ENCODE peak calls at places on chromosomes 4 and X, in ten cellular contexts. C is IMR-90; L is HT1080; N is activated CD8-positive, alpha-beta T cell treated with anti-CD3 and anti-CD28 coated beads for 36 hours; S is vagina; W is islet precursor cell; D is stimulated activated CD8-positive, alpha-beta memory T cell treated with anti-CD3 and anti-CD28 coated beads, Interleukin-4, amount 100 ng/mL, for 24 hours; E is myocyte; B is Ammon's horn; O is NCI-H2171 treated with DMSO at 0.1 percent for 48 hours. P is an unnamed sample.

GRCh38 chr4:6172093-6172926 is 28.0 kb downstream of the JAKMIP1 start:
- DNase-seq in B (no peak), W (no peak), S (no peak), L (no peak), D (no peak), C (no peak), E (peak), N (no peak), O (no peak), P (no peak)

GRCh38 chr4:11529625-11530201 is 101.0 kb upstream of the HS3ST1 start:
- DNase-seq in O (no peak), C (peak), D (no peak), S (no peak), B (peak), E (no peak), N (no peak), L (peak), W (no peak), P (no peak)

GRCh38 chrX:156001001-156001666 is 3.6 kb downstream of the IL9R start:
- DNase-seq in L (no peak), B (no peak), W (peak), S (peak), E (no peak), C (no peak), N (no peak), D (no peak), O (no peak), P (no peak)

GRCh38 chr4:54073481-54073880 is 9.1 kb upstream of the CHIC2 start:
- DNase-seq in E (no peak), L (peak), W (no peak), B (no peak), C (peak), O (no peak), S (no peak), D (no peak), N (no peak), P (no peak)

GRCh38 chr4:76194325-76194724 is 19.3 kb downstream of the SCARB2 start:
- DNase-seq in S (no peak), N (no peak), W (no peak), D (no peak), E (no peak), O (no peak), B (no peak), L (peak), C (peak), P (no peak)

GRCh38 chr4:52019941-52020657 is at the start of gene LRRC66:
- DNase-seq in W (no peak), L (no peak), D (no peak), O (no peak), B (no peak), C (no peak), E (no peak), S (no peak), N (no peak), P (no peak)

GRCh38 chr4:146978641-146979040 is 33.0 kb upstream of the TTC29 start:
- DNase-seq in L (peak), B (no peak), C (no peak), D (no peak), O (no peak), N (no peak), S (no peak), E (no peak), W (no peak), P (no peak)

GRCh38 chrX:23901805-23902204 is 5.9 kb downstream of the APOO start:
- DNase-seq in L (peak), B (peak), W (peak), O (peak), S (no peak), E (peak), C (peak), D (no peak), N (peak), P (peak)

GRCh38 chr4:115201042-115201330 is 87.6 kb upstream of the NDST4 start:
- DNase-seq in E (no peak), D (no peak), L (no peak), N (no peak), O (no peak), S (no peak), W (no peak), C (no peak), B (no peak), P (no peak)

GRCh38 chrX:113124693-113125092 is 284.1 kb upstream of the AMOT start:
- DNase-seq in L (no peak), O (no peak), C (no peak), S (no peak), W (no peak), N (no peak), B (no peak), D (no peak), E (no peak), P (no peak)

GRCh38 chrX:102599950-102600579 is 750 bp downstream of the ARMCX5 start:
- DNase-seq in N (no peak), C (peak), S (no peak), D (no peak), O (peak), W (no peak), B (peak), L (peak), E (peak), P (no peak)

GRCh38 chrX:2463973-2464676 is 36.7 kb downstream of the DHRSX start:
- DNase-seq in B (no peak), L (peak), S (no peak), N (no peak), O (no peak), W (no peak), D (no peak), E (no peak), C (no peak), P (no peak)

GRCh38 chrX:48721916-48722315 is 25.4 kb downstream of the SUV39H1 start:
- DNase-seq in D (no peak), W (no peak), S (no peak), E (no peak), C (no peak), L (no peak), O (no peak), B (no peak), N (no peak), P (no peak)

GRCh38 chrX:103414561-103414960 is 38.2 kb downstream of the BEX3 start:
- DNase-seq in D (no peak), C (no peak), N (no peak), E (no peak), O (no peak), S (no peak), B (no peak), W (no peak), L (no peak), P (no peak)

GRCh38 chr4:127188847-127189246 is 443.9 kb upstream of the INTU start:
- DNase-seq in C (peak), D (no peak), W (no peak), S (no peak), L (peak), B (no peak), N (no peak), O (no peak), E (peak), P (peak)

GRCh38 chr4:188780028-188780427 is 640.8 kb downstream of the TRIML1 start:
- DNase-seq in N (no peak), B (no peak), S (no peak), E (no peak), D (no peak), C (no peak), W (no peak), L (no peak), O (no peak), P (no peak)

GRCh38 chr4:127708985-127709384 is 21.2 kb upstream of the SLC25A31 start:
- DNase-seq in B (peak), C (peak), E (peak), N (no peak), S (no peak), W (peak), L (peak), D (no peak), O (no peak), P (no peak)

P was measured in NCI-H460.